ENCODE peak calls at places on chromosome 2, in four cellular contexts. A is activated naive CD8-positive, alpha-beta T cell treated with anti-CD3 and anti-CD28 coated beads, Interleukin-2, amount 50 U/mL, for 24 hours; C is stimulated activated naive CD4-positive, alpha-beta T cell; F is hepatic stellate cell. K is an unnamed sample.

GRCh38 chr2:188444106-188444835 is 152.6 kb downstream of the GULP1 start:
- DNase-seq in F (no peak), C (no peak), A (no peak), K (no peak)

GRCh38 chr2:165453672-165454071 is 15.8 kb upstream of the CSRNP3 start:
- DNase-seq in F (no peak), A (no peak), C (no peak), K (no peak)

GRCh38 chr2:143078106-143078505 is 51.1 kb upstream of the ARHGAP15 start:
- DNase-seq in A (no peak), C (no peak), F (no peak), K (no peak)

GRCh38 chr2:179981085-179981484 is 26.0 kb downstream of the CWC22 start:
- DNase-seq in A (no peak), F (no peak), C (no peak), K (no peak)

GRCh38 chr2:180722551-180723239 is 257.7 kb upstream of the UBE2E3 start:
- DNase-seq in A (no peak), F (no peak), C (no peak), K (no peak)

GRCh38 chr2:33126973-33127372 is 180.2 kb downstream of the LTBP1 start:
- DNase-seq in C (no peak), F (no peak), A (no peak), K (no peak)

GRCh38 chr2:217071416-217071815 is 211.6 kb upstream of the TNP1 start:
- DNase-seq in F (no peak), A (no peak), C (no peak), K (no peak)

GRCh38 chr2:65232636-65233035 is 5.0 kb downstream of the ACTR2 start:
- DNase-seq in A (no peak), C (no peak), F (peak), K (no peak)

GRCh38 chr2:120875431-120875830 is 139.8 kb downstream of the GLI2 start:
- DNase-seq in F (no peak), C (no peak), A (no peak), K (no peak)

GRCh38 chr2:190891370-190891769 is 10.7 kb downstream of the GLS start:
- DNase-seq in F (no peak), C (no peak), A (no peak), K (peak)

GRCh38 chr2:54952978-54953456 is 97.2 kb downstream of the RTN4 start:
- DNase-seq in A (no peak), F (no peak), C (no peak), K (no peak)

GRCh38 chr2:167335627-167336026 is 447.3 kb downstream of the XIRP2 start:
- DNase-seq in F (no peak), C (no peak), A (no peak), K (no peak)

GRCh38 chr2:135960598-135961551 is 24.6 kb downstream of the DARS1 start:
- DNase-seq in C (peak), F (no peak), A (no peak), K (no peak)

GRCh38 chr2:112811841-112812306 is 24.7 kb downstream of the IL1B start:
- DNase-seq in A (peak), C (no peak), F (peak), K (no peak)

GRCh38 chr2:169715379-169716228 is 18.0 kb upstream of the KLHL23 start:
- DNase-seq in F (no peak), A (no peak), C (no peak), K (no peak)

GRCh38 chr2:58427572-58428285 is 186.6 kb upstream of the FANCL start:
- DNase-seq in F (no peak), A (no peak), C (no peak), K (peak)

GRCh38 chr2:156958374-156958773 is 299.1 kb upstream of the GALNT5 start:
- DNase-seq in A (no peak), F (no peak), C (no peak), K (no peak)

GRCh38 chr2:240601061-240601830 is 14.7 kb downstream of the CAPN10 start:
- DNase-seq in A (no peak), F (no peak), C (no peak), K (no peak)

GRCh38 chr2:8740136-8740535 is 58.3 kb downstream of the ID2 start:
- DNase-seq in A (no peak), C (no peak), F (no peak), K (no peak)

GRCh38 chr2:121098556-121098955 is 186.4 kb downstream of the TFCP2L1 start:
- DNase-seq in A (no peak), F (no peak), C (no peak), K (no peak)

GRCh38 chr2:181189932-181190331 is 209.5 kb downstream of the UBE2E3 start:
- DNase-seq in F (no peak), A (no peak), C (no peak), K (no peak)